ENCODE peak calls at places on chromosome 7, in nine cellular contexts. M is fibroblast of lung, Q is testis, H is BJ, B is AG04450, I is HCT116, C is choroid plexus epithelial cell, R is brain microvascular endothelial cell, U is lower leg skin. W is an unnamed sample.

GRCh38 chr7:19587291-19587690 is 121.5 kb downstream of the POLR1F start:
- DNase-seq in M (no peak), Q (no peak), H (no peak), B (no peak), I (no peak), C (no peak), R (no peak), U (no peak), W (no peak)

GRCh38 chr7:39838326-39838725 is 111.7 kb upstream of the CDK13 start:
- DNase-seq in M (peak; percentile 49), Q (no peak), H (no peak), B (no peak), I (peak; percentile 6), C (peak; percentile 77), R (peak; percentile 16), U (no peak), W (no peak)

GRCh38 chr7:7922684-7923385 is 45.8 kb upstream of the GLCCI1 start:
- DNase-seq in M (no peak), Q (no peak), H (no peak), B (no peak), I (no peak), C (no peak), R (no peak), U (no peak), W (no peak)

GRCh38 chr7:116674508-116675173 is 2.6 kb downstream of the MET start:
- DNase-seq in M (peak; percentile 83), Q (no peak), H (no peak), B (no peak), I (no peak), C (no peak), R (no peak), U (no peak), W (no peak)

GRCh38 chr7:70104243-70104642 is 506.0 kb downstream of the AUTS2 start:
- DNase-seq in M (no peak), Q (no peak), H (no peak), B (no peak), I (no peak), C (no peak), R (no peak), U (no peak), W (no peak)

GRCh38 chr7:153382591-153383225 is 623.2 kb downstream of the ACTR3B start:
- DNase-seq in M (no peak), Q (no peak), H (no peak), B (no peak), I (no peak), C (no peak), R (no peak), U (peak; percentile 53), W (no peak)

GRCh38 chr7:123816916-123817315 is 28.1 kb upstream of the HYAL4 start:
- DNase-seq in M (no peak), Q (no peak), H (no peak), B (no peak), I (no peak), C (no peak), R (no peak), U (no peak), W (no peak)

GRCh38 chr7:152177696-152178404 is 152.4 kb downstream of the GALNT11 start:
- DNase-seq in M (peak; percentile 32), Q (no peak), H (no peak), B (no peak), I (no peak), C (no peak), R (no peak), U (no peak), W (no peak)

GRCh38 chr7:121079425-121080169 is 91.1 kb downstream of the CPED1 start:
- DNase-seq in M (peak; percentile 25), Q (no peak), H (no peak), B (no peak), I (no peak), C (peak; percentile 78), R (peak; percentile 23), U (no peak), W (no peak)

GRCh38 chr7:117072620-117073118 is 119.4 kb downstream of the ST7 start:
- DNase-seq in M (peak; percentile 90), Q (peak; percentile 74), H (no peak), B (no peak), I (no peak), C (peak; percentile 71), R (peak; percentile 74), U (peak; percentile 56), W (no peak)

GRCh38 chr7:112789824-112790650 is at the start of gene TMEM168:
- DNase-seq in M (peak; percentile 79), Q (peak; percentile 86), H (no peak), B (peak; percentile 42), I (peak; percentile 75), C (peak; percentile 83), R (peak; percentile 69), U (peak; percentile 66), W (peak; percentile 16)

GRCh38 chr7:102064361-102065025 is 222.2 kb upstream of the SH2B2 start:
- DNase-seq in M (no peak), Q (no peak), H (no peak), B (no peak), I (no peak), C (peak; percentile 46), R (no peak), U (no peak), W (no peak)

GRCh38 chr7:20798081-20798693 is 11.5 kb upstream of the SP8 start:
- DNase-seq in M (peak; percentile 39), Q (no peak), H (no peak), B (no peak), I (peak; percentile 54), C (peak; percentile 23), R (no peak), U (no peak), W (no peak)

GRCh38 chr7:45686441-45687184 is 112.4 kb downstream of the ADCY1 start:
- DNase-seq in M (no peak), Q (peak; percentile 9), H (no peak), B (no peak), I (no peak), C (no peak), R (no peak), U (peak; percentile 7), W (no peak)

GRCh38 chr7:26618898-26619297 is 245.5 kb downstream of the SKAP2 start:
- DNase-seq in M (no peak), Q (no peak), H (no peak), B (no peak), I (no peak), C (no peak), R (no peak), U (no peak), W (no peak)

GRCh38 chr7:94657771-94658693 is 2.1 kb upstream of the SGCE start:
- DNase-seq in M (peak; percentile 93), Q (peak; percentile 97), H (peak; percentile 58), B (peak; percentile 73), I (peak; percentile 92), C (peak; percentile 98), R (peak; percentile 94), U (peak; percentile 85), W (peak; percentile 37)

DNA sequence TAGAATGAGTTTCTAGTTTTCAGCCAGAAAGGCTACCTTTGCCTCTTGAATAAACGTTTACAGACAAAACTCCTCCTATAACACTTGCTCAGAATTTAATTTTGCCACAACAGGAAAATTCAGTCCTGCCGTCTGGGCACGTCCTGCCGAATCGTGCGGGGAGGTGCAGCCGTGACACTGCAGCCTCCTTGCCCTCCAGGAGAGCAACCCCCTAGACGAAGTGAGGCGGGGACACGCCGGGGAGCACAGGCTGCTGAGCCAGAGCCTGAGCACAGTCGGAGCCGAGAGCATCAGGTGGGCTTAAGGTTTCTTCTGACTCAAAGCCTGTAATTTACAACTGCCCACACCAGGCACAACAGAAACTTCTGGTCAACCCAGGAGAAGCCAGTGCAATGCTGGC is 102.3 kb downstream of the DYNC2I1 start:
- DNase-seq in M (no peak), Q (no peak), H (no peak), B (no peak), I (no peak), C (no peak), R (no peak), U (no peak), W (no peak)
- H3K4me3 ChIP-seq in M (no peak overlapping the region), Q (no peak overlapping the region), H (no peak overlapping the region), B (no peak overlapping the region), I (no peak overlapping the region), C (no peak overlapping the region), R (no peak overlapping the region), U (no peak overlapping the region), W (no peak overlapping the region)

DNA sequence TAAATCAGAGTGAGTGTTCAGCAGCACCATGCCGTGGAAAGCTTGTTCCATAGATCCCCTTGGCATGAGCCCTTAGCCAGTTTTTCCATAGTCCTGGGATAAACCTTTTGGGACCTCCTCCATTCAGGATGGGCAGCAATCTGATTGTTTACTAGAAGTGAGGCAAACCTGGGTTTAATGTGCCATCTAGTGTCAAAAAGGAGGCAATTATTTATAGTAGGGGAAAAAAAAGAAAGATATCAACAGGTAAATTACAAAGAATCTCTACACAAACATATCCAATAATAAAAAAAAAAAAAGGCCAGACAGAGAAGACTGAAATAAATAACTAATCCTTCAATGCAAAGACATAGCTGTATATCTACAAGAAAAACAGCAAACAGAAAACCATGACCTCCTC is 229.0 kb upstream of the STK17A start:
- DNase-seq in M (no peak), Q (no peak), H (no peak), B (no peak), I (peak; percentile 6), C (no peak), R (no peak), U (no peak), W (no peak)
- TF ChIP-seq CTCF in M (no peak), Q (no peak), H (no peak), B (no peak), I (peak; percentile 7), C (no peak), R (no peak), U (no peak), W (no peak)

GRCh38 chr7:149874644-149875028 is 867 bp downstream of the ATP6V0E2 start:
- DNase-seq in M (no peak), Q (peak; percentile 10), H (no peak), B (no peak), I (no peak), C (no peak), R (no peak), U (peak; percentile 12), W (no peak)
- H3K4me3 ChIP-seq in M (no peak overlapping the region), Q (no peak overlapping the region), H (no peak overlapping the region), B (no peak overlapping the region), I (peak overlapping the region; percentile 61), C (no peak overlapping the region), R (no peak overlapping the region), U (no peak overlapping the region), W (no peak overlapping the region)

GRCh38 chr7:30468041-30468440 is 10.5 kb downstream of the NOD1 start:
- DNase-seq in M (no peak), Q (no peak), H (no peak), B (no peak), I (no peak), C (no peak), R (no peak), U (no peak), W (no peak)

GRCh38 chr7:30470783-30471182 is 7.8 kb downstream of the NOD1 start:
- DNase-seq in M (peak; percentile 92), Q (peak; percentile 56), H (peak; percentile 64), B (no peak), I (no peak), C (peak; percentile 87), R (peak; percentile 85), U (peak; percentile 30), W (peak; percentile 65)

GRCh38 chr7:30470163-30470770 is 8.3 kb downstream of the NOD1 start:
- DNase-seq in M (peak; percentile 83), Q (peak; percentile 38), H (no peak), B (no peak), I (no peak), C (peak; percentile 34), R (peak; percentile 43), U (no peak), W (no peak)

GRCh38 chr7:30468791-30469190 is 9.8 kb downstream of the NOD1 start:
- DNase-seq in M (no peak), Q (peak; percentile 30), H (no peak), B (no peak), I (no peak), C (peak; percentile 62), R (no peak), U (no peak), W (peak; percentile 80)

GRCh38 chr7:30469303-30469702 is 9.3 kb downstream of the NOD1 start:
- DNase-seq in M (peak; percentile 100), Q (peak; percentile 91), H (peak; percentile 96), B (peak; percentile 96), I (peak; percentile 8), C (peak; percentile 99), R (peak; percentile 100), U (peak; percentile 56), W (peak; percentile 99)
- TF ChIP-seq CTCF in M (peak; percentile 54), Q (peak; percentile 6), H (peak; percentile 73), B (peak; percentile 69), I (peak; percentile 11), C (peak; percentile 74), R (peak; percentile 72), U (no peak), W (peak; percentile 66)